ENCODE peak calls at places on chromosomes 5 and 9, in six cellular contexts. F is cardiac fibroblast, K is GM20000, J is foreskin keratinocyte, T is left ventricle myocardium inferior, M is epithelial cell of esophagus. U is an unnamed sample.

GRCh38 chr5:96963267-96963666 is 27.4 kb downstream of the LNPEP start:
- DNase-seq in F (peak), K (peak), J (peak), T (peak), M (peak), U (no peak)

GRCh38 chr9:73348485-73348884 is 196.8 kb downstream of the ANXA1 start:
- DNase-seq in F (peak), K (no peak), J (no peak), T (no peak), M (peak), U (peak)

GRCh38 chr9:133948138-133948537 is 44.0 kb downstream of the VAV2 start:
- DNase-seq in F (no peak), K (no peak), J (no peak), T (peak), M (no peak), U (peak)

GRCh38 chr9:123346026-123346425 is 10.0 kb upstream of the CRB2 start:
- DNase-seq in F (no peak), K (no peak), J (no peak), T (no peak), M (no peak), U (no peak)

GRCh38 chr5:67021522-67022316 is 174.9 kb downstream of the CD180 start:
- DNase-seq in F (peak), K (no peak), J (peak), T (no peak), M (peak), U (no peak)

GRCh38 chr9:37994639-37995347 is 74.2 kb downstream of the SHB start:
- DNase-seq in F (peak), K (peak), J (peak), T (peak), M (peak), U (no peak)

GRCh38 chr9:126617003-126617739 is 3.4 kb downstream of the LMX1B start:
- DNase-seq in F (no peak), K (no peak), J (no peak), T (no peak), M (no peak), U (no peak)

GRCh38 chr9:112945620-112946208 is 55.0 kb upstream of the SLC46A2 start:
- DNase-seq in F (no peak), K (no peak), J (no peak), T (no peak), M (no peak), U (peak)

GRCh38 chr5:41598011-41598410 is 87.6 kb upstream of the PLCXD3 start:
- DNase-seq in F (peak), K (no peak), J (no peak), T (no peak), M (no peak), U (no peak)

GRCh38 chr9:89677696-89678393 is 73.0 kb downstream of the GADD45G start:
- DNase-seq in F (no peak), K (no peak), J (no peak), T (no peak), M (no peak), U (peak)

GRCh38 chr5:109614316-109614715 is 75.4 kb upstream of the MAN2A1 start:
- DNase-seq in F (no peak), K (no peak), J (no peak), T (no peak), M (no peak), U (no peak)

GRCh38 chr5:91016954-91017690 is 366.0 kb downstream of the ARRDC3 start:
- DNase-seq in F (peak), K (no peak), J (no peak), T (no peak), M (peak), U (no peak)

GRCh38 chr5:5826911-5827310 is 404.4 kb downstream of the ICE1 start:
- DNase-seq in F (no peak), K (no peak), J (no peak), T (no peak), M (peak), U (no peak)

DNA sequence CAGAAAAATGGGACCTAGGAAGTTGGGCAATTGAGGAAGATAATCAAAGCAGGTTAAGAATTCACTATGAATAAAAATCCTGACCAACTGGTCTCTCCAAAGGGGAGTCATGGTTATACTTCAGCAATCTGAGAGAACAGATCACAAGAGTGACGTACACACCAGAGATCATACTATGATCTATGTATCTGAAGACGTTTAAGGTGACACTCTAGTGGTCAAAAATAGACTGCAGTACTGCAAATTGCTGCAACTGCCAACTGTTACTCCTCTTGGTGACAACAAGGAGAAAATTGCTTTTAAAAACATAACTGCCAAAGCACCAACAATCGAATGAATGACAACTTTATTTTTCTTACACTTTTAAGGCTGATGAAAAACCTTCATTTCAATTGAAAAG is 4.9 kb downstream of the AK6 start:
- DNase-seq in F (peak), K (peak), J (no peak), T (no peak), M (peak), U (no peak)
- TF ChIP-seq CTCF in F (peak), K (no peak), J (peak), T (peak), M (peak), U (peak)

DNA sequence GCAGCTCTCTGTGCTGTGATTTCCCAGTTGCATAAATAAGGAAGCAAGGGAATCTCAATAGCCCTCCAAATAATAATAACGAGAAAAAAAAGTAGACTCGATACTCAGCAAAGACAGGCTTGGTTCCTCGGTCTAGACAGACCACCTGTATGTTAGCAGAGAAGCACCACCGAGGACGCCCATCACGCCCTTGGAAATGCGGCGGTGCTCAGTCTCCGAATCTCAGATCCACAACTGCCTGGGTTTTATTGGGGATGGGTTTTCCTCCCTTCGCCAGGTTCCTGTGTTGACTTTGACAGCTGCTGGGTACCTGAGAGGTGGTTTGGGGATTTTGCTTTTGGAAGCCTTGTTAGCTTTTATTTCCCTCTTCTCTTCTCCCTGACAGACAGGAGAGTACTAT is 7.2 kb downstream of the DAB2IP start:
- DNase-seq in F (no peak), K (no peak), J (no peak), T (no peak), M (no peak), U (no peak)
- TF ChIP-seq CTCF in F (no peak), K (no peak), J (no peak), T (no peak), M (no peak), U (no peak)

DNA sequence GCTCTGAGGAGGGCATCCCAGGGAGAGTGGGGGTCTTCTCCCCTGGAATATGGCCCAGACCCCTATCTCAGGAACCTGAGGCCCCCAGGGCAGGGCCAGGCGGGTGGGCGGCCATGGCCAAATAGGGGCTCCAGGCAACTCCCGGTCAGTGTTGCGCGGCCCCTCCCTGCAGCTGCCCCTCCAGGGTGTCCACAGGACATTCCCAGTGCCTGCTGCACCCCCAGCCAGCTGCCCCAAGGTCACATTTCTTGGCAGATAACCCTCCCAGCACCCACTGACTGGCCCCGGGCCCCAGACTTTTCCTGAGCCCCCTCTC is 53.6 kb upstream of the EGFL7 start:
- DNase-seq in F (no peak), K (no peak), J (no peak), T (no peak), M (no peak), U (no peak)
- TF ChIP-seq CTCF in F (no peak), K (no peak), J (no peak), T (no peak), M (no peak), U (no peak)

DNA sequence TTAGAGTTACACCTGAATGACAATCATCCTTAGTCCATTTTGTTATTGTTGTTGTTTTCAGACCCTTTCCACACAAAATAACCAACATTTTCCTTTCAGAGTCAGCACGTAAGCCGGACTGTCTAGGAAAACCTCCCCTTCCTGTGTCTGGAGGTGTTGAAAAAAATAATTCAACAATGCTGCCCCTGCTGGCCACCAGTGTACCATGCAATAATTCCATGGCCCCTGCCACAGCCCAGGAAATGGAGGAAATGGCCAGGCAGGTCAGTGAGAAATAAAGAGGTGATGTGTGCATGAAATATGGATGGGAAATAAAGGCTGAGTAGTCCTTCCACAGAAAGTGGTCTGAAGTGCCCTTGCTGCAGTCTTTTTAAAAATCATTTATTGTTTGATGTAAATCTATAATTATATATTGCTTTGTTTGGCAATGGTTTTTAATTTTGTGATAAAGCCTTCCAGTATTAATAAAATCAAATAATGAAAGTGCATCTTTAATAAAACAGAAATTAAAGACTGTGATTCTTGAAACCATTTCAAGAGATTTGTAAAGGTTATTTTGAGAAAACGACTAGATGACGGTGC is 152.8 kb upstream of the PAPPA start:
- DNase-seq in F (no peak), K (no peak), J (no peak), T (no peak), M (peak), U (peak)
- TF ChIP-seq CTCF in F (peak), K (no peak), J (peak), T (peak), M (peak), U (peak)

DNA sequence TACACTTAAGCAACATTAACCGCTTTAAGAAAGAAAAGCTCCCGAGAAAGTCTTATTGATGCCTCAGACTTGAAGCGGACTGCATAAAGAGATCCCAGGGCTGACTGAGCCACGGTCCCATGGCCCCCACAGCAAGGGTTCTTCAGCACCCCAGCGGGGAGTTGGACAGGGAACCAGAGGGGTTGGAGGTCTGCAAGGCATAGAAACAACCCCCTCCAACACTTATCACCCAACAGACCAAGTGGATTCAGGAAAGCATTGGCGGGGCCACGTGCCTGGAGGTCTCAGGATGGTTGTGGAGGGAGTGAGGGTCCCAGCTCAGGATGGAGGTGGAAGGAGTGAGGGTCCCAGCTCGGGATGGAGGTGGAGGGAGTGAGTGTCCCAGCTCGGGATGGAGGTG is 143.7 kb upstream of the IRX2 start:
- DNase-seq in F (no peak), K (no peak), J (no peak), T (no peak), M (no peak), U (no peak)
- TF ChIP-seq CTCF in F (no peak), K (no peak), J (no peak), T (no peak), M (no peak), U (no peak)

GRCh38 chr9:127801955-127802575 is 617 bp upstream of the FPGS start:
- DNase-seq in F (peak), K (no peak), J (peak), T (no peak), M (peak), U (no peak)
- TF ChIP-seq CTCF in F (no peak), K (no peak), J (no peak), T (peak), M (no peak), U (no peak)

GRCh38 chr9:93603906-93604326 is 27.5 kb downstream of the PHF2 start:
- DNase-seq in F (no peak), K (no peak), J (no peak), T (no peak), M (no peak), U (no peak)
- TF ChIP-seq CTCF in F (no peak), K (no peak), J (no peak), T (no peak), M (no peak), U (no peak)

DNA sequence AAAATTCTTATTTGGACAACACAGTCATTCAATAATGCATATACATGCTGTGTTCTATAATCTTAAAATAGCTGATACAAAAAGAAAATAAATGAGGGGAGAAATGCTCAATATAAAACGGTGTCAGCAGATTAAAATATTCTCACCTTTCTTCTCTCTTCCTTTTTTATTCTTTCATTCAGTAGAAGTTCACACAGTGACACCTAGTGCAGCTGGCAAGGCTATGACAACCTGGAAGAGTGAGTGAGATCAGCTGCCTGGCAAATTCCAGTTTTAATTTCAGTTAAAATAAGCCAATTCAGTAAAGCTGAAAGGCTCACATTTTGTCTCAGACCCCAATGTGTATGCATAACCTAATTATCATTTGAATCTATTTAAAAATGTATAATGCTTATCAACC is 150.3 kb downstream of the RASEF start:
- DNase-seq in F (no peak), K (no peak), J (no peak), T (no peak), M (peak), U (no peak)
- TF ChIP-seq CTCF in F (no peak), K (no peak), J (peak), T (no peak), M (peak), U (peak)

GRCh38 chr5:154181156-154181555 is 9.4 kb upstream of the GALNT10 start:
- DNase-seq in F (no peak), K (no peak), J (no peak), T (no peak), M (no peak), U (no peak)
- TF ChIP-seq CTCF in F (no peak), K (no peak), J (no peak), T (no peak), M (no peak), U (no peak)

U was measured in nephron progenitor cell.